ENCODE peak calls at places on chromosomes 7 and 10, in seven cellular contexts. R is Peyer's patch, J is ACHN, F is germinal center, C is fibroblast of lung, P is psoas muscle, N is T follicular helper cell. S is an unnamed sample.

GRCh38 chr7:151697515-151697895 is 177.8 kb upstream of the RHEB start:
- DNase-seq in F (no peak), P (no peak), J (no peak), N (no peak), R (no peak), C (no peak), S (no peak)

GRCh38 chr7:19116121-19117080 is 1.0 kb downstream of the TWIST1 start:
- DNase-seq in R (no peak), F (peak; percentile 11), P (peak; percentile 20), C (peak; percentile 58), J (no peak), N (no peak), S (no peak)

GRCh38 chr10:42940487-42941157 is 136.2 kb upstream of the RET start:
- DNase-seq in C (no peak), N (no peak), R (no peak), J (no peak), F (no peak), P (no peak), S (no peak)

GRCh38 chr10:70542565-70542938 is 60.0 kb downstream of the PRF1 start:
- DNase-seq in R (no peak), J (no peak), C (no peak), N (no peak), F (no peak), P (no peak), S (no peak)

GRCh38 chr7:103636153-103636552 is 190.1 kb upstream of the SLC26A5 start:
- DNase-seq in F (no peak), R (no peak), C (peak; percentile 35), P (no peak), N (no peak), J (peak; percentile 40), S (no peak)

GRCh38 chr10:115250784-115251183 is 157.6 kb downstream of the ATRNL1 start:
- DNase-seq in R (no peak), N (no peak), P (no peak), C (no peak), J (no peak), F (no peak), S (no peak)

GRCh38 chr7:82109288-82109687 is 334.3 kb downstream of the CACNA2D1 start:
- DNase-seq in J (no peak), P (no peak), F (no peak), N (no peak), R (no peak), C (peak; percentile 53), S (no peak)

GRCh38 chr10:7750222-7750621 is 37.6 kb downstream of the KIN start:
- DNase-seq in N (no peak), J (no peak), P (no peak), R (no peak), F (no peak), C (no peak), S (no peak)

GRCh38 chr7:128103498-128104108 is 72.4 kb upstream of the LRRC4 start:
- DNase-seq in N (no peak), C (no peak), P (peak; percentile 54), J (no peak), R (peak; percentile 60), F (peak; percentile 72), S (no peak)

GRCh38 chr7:37942934-37943610 is 22.6 kb downstream of the EPDR1 start:
- DNase-seq in C (peak; percentile 69), P (peak; percentile 74), R (peak; percentile 90), F (no peak), J (no peak), N (no peak), S (peak; percentile 77)

GRCh38 chr7:130985361-130985760 is 251.4 kb upstream of the KLF14 start:
- DNase-seq in P (no peak), N (no peak), J (no peak), R (no peak), F (no peak), C (no peak), S (no peak)

GRCh38 chr7:150340024-150340749 is 1.2 kb downstream of the RARRES2 start:
- DNase-seq in R (peak; percentile 47), P (no peak), J (peak; percentile 74), N (no peak), F (no peak), C (peak; percentile 82), S (peak; percentile 63)

GRCh38 chr10:86940677-86941076 is 16.7 kb downstream of the MMRN2 start:
- DNase-seq in R (peak; percentile 42), F (no peak), N (no peak), J (no peak), C (no peak), P (no peak), S (peak; percentile 17)

GRCh38 chr10:24756283-24756682 is 32.6 kb upstream of the ARHGAP21 start:
- DNase-seq in N (no peak), R (no peak), C (no peak), F (no peak), J (no peak), P (no peak), S (no peak)

GRCh38 chr10:100562008-100562672 is 26.4 kb downstream of the HIF1AN start:
- DNase-seq in C (peak; percentile 57), F (peak; percentile 86), P (peak; percentile 64), J (peak; percentile 91), N (peak; percentile 71), R (peak; percentile 78), S (peak; percentile 67)

GRCh38 chr7:78634073-78634472 is 819.4 kb downstream of the MAGI2 start:
- DNase-seq in R (no peak), C (no peak), J (no peak), P (no peak), N (no peak), F (no peak), S (no peak)

GRCh38 chr10:124572751-124573150 is 111.1 kb downstream of the LHPP start:
- DNase-seq in C (no peak), P (no peak), F (no peak), N (no peak), R (no peak), J (no peak), S (no peak)

GRCh38 chr7:46218461-46219202 is 297.6 kb upstream of the IGFBP3 start:
- DNase-seq in R (no peak), F (no peak), N (no peak), P (no peak), C (no peak), J (no peak), S (no peak)

GRCh38 chr7:144848078-144848477 is 12.2 kb upstream of the TPK1 start:
- DNase-seq in P (no peak), C (no peak), F (no peak), R (no peak), N (no peak), J (no peak), S (no peak)

GRCh38 chr7:87874066-87874465 is 2.1 kb downstream of the SLC25A40 start:
- DNase-seq in J (no peak), N (no peak), C (no peak), F (peak; percentile 9), R (no peak), P (no peak), S (no peak)

GRCh38 chr7:112630565-112630964 is 149.8 kb downstream of the LSMEM1 start:
- DNase-seq in F (no peak), J (no peak), N (no peak), R (no peak), P (no peak), C (peak; percentile 7), S (no peak)

S was measured in colonic mucosa.